ENCODE peak calls at places on chromosome 15, in ten cellular contexts. L is Peyer's patch, K is right atrium auricular region, A is mucosa of descending colon, X is Caco-2, O is kidney epithelial cell, T is AG09309, N is cardiac muscle cell, J is heart left ventricle, R is DND-41. S is an unnamed sample.

GRCh38 chr15:31442203-31443090 is 115.8 kb downstream of the KLF13 start:
- DNase-seq in L (no peak), K (no peak), A (peak), X (peak), O (peak), T (peak), N (no peak), J (no peak), R (no peak), S (no peak)

GRCh38 chr15:28896944-28897343 is 11.2 kb downstream of the APBA2 start:
- DNase-seq in L (no peak), K (no peak), A (no peak), X (no peak), O (peak), T (peak), N (no peak), J (no peak), R (no peak), S (no peak)

GRCh38 chr15:68972201-68973065 is 42.1 kb upstream of the NOX5 start:
- DNase-seq in L (no peak), K (no peak), A (no peak), X (no peak), O (no peak), T (no peak), N (no peak), J (no peak), R (no peak), S (no peak)

GRCh38 chr15:35547775-35548364 is 1.9 kb upstream of the DPH6 start:
- DNase-seq in L (no peak), K (no peak), A (no peak), X (no peak), O (no peak), T (no peak), N (peak), J (no peak), R (peak), S (no peak)

GRCh38 chr15:63872759-63873510 is 39.2 kb upstream of the HERC1 start:
- DNase-seq in L (no peak), K (no peak), A (no peak), X (no peak), O (no peak), T (no peak), N (no peak), J (no peak), R (no peak), S (no peak)

GRCh38 chr15:70099966-70100494 is 2.3 kb upstream of the TLE3 start:
- DNase-seq in L (no peak), K (no peak), A (no peak), X (no peak), O (no peak), T (no peak), N (peak), J (no peak), R (peak), S (no peak)

GRCh38 chr15:90362936-90363212 is 10.8 kb downstream of the ZNF774 start:
- DNase-seq in L (no peak), K (peak), A (no peak), X (no peak), O (peak), T (peak), N (no peak), J (no peak), R (no peak), S (no peak)

GRCh38 chr15:33852570-33852969 is 115.7 kb upstream of the CHRM5 start:
- DNase-seq in L (no peak), K (no peak), A (no peak), X (peak), O (no peak), T (peak), N (no peak), J (no peak), R (no peak), S (no peak)

GRCh38 chr15:90099868-90100854 is 2.1 kb downstream of the IDH2 start:
- DNase-seq in L (no peak), K (no peak), A (peak), X (no peak), O (no peak), T (peak), N (no peak), J (no peak), R (peak), S (peak)

GRCh38 chr15:24835301-24835700 is 119.5 kb upstream of the SNRPN start:
- DNase-seq in L (no peak), K (no peak), A (no peak), X (no peak), O (no peak), T (no peak), N (no peak), J (no peak), R (no peak), S (no peak)
- TF ChIP-seq CTCF in L (no peak), K (no peak), A (no peak), X (no peak), O (no peak), T (no peak), N (no peak), J (no peak), R (peak), S (no peak)

DNA sequence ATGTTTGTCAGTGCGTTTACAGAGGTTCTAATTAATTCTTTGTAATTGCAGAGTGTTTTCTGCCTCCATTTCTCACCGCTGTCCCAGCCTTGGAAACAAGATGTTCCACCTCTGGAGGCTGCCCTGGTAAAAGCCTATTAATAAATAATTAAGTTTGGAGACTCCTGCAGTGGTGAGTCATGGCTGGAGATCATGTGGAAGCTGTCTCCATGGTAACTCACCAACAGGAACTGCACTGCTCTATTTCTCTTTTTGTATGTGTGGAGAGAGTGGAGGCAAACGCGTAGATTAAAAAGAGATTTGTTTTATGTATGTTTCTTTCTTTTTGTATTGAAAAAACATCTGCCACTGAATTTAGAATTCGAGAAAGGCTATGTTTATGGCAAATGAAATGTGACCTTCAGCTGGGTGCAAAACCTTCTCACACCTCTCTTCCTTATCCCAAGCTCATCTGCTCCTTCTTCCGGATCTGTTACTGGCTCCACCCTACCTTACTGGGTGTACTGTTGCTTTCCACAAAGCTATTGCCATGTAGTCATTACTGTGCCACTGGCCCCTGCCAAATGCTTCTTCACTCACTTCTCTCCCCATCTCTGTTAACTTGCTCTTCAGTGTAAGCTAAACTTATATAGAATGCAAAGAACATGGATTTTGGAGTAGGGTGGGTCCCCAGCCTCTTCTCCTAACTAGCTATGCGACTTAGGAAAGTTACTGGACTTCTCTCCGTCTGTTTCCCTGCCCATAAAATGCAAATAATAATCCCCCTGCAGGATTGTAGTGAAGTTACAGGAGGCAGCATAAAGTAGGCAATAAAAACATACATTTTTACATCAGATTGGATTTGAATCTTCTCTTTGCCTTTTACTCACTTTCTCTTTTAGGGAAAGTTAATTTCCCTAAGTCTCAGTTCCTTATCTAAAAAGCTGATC is 778.5 kb downstream of the NTRK3 start:
- DNase-seq in L (no peak), K (peak), A (peak), X (peak), O (peak), T (peak), N (peak), J (peak), R (no peak), S (no peak)
- TF ChIP-seq CTCF in L (no peak), K (no peak), A (no peak), X (no peak), O (no peak), T (peak), N (no peak), J (no peak), R (no peak), S (no peak)

GRCh38 chr15:77630064-77630463 is 2.6 kb downstream of the LINGO1 start:
- DNase-seq in L (no peak), K (no peak), A (no peak), X (no peak), O (no peak), T (no peak), N (no peak), J (no peak), R (no peak), S (no peak)

GRCh38 chr15:77629070-77630030 is 3.4 kb downstream of the LINGO1 start:
- DNase-seq in L (no peak), K (no peak), A (no peak), X (no peak), O (no peak), T (no peak), N (no peak), J (no peak), R (no peak), S (no peak)

GRCh38 chr15:77632760-77633133 is at the start of gene LINGO1:
- DNase-seq in L (no peak), K (no peak), A (no peak), X (peak), O (no peak), T (no peak), N (peak), J (peak), R (no peak), S (no peak)

GRCh38 chr15:77631790-77632551 is 741 bp downstream of the LINGO1 start:
- DNase-seq in L (no peak), K (no peak), A (no peak), X (peak), O (no peak), T (no peak), N (peak), J (no peak), R (no peak), S (no peak)

DNA sequence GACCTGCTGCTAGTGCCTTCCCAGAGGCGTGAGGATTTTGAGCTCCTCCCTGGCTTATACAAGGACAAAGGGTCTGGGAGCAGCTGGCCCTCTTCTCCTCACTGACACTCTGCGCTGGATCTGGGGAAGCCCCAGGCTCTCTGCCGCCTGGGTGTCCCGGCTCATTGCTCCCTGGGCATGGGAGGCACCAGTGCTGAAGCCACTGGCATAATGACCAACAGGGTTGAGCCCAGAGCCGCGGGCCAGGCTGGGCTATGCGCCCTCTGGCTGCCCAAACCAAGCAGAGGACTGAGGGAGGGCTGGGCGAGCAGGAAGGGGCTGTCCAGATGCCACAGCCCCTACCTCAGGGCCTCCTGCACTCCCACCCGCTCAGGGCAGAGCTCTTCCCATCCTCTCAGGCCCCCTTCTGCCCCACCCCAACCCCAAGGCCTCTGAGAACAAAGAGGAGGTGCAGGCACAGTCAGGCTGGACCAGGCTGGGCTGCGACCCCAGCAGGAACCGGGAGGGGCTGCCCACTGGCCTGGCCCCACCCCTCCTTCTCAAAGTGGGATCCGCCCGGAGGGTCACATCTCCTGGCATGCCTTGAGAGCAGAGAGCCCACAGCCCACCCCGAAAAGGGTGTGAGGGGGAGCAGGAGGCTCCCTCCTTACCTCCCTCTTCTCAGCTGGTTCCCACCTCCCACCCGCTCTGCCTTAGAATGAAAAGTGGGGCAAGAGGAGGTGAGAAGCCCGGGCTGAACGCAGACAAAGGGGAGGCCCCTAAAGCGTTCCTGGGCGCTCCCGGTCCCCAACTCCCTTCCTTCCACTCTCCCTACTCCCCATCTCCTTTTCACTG is 1.5 kb downstream of the LINGO1 start:
- DNase-seq in L (no peak), K (no peak), A (no peak), X (no peak), O (no peak), T (no peak), N (peak), J (no peak), R (no peak), S (no peak)
- TF ChIP-seq CTCF in L (no peak), K (peak), A (no peak), X (no peak), O (peak), T (no peak), N (peak), J (no peak), R (no peak), S (peak)

DNA sequence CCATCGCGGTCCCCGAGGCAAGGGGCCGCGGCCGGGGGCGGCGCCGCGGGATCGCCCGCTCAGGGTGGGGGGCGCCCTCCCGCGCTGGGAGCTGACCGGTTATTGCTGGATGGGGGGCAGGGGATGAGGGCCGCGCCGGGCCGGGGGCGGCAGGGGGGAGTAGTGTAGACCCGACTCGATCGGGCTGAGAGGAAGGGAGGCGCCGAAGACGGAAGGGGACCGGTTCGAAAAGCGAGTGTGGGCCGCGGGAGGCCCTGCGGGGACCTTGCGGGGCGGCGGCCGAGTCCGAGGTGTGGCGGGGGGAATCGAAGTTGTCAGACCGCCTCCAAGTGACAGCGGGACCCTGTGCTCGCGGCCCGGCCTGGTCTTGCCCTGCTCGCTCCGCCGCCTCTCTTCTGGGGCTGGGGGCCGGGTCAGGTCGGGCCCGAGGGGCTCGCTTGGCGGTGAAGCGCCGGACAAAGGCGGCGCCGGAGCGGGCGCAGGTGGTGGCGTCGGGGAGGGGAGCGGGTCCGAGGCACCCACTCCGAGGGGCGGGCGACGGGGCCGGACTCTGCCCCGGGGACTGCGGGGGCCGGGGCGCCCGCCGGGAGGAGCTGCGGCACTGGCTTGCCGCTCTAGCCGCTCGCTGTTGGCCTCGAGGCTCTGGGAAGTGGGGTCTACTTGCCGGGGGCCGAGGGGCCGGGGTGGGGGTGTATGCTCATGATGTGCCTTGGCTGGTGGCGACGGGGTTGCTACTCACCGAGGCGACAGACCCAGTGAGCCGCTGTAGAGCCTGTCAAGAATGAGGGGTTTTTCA is 1.2 kb downstream of the BAHD1 start:
- DNase-seq in L (peak), K (no peak), A (no peak), X (peak), O (no peak), T (no peak), N (peak), J (no peak), R (peak), S (no peak)
- TF ChIP-seq CTCF in L (no peak), K (peak), A (no peak), X (no peak), O (no peak), T (no peak), N (no peak), J (no peak), R (no peak), S (no peak)

GRCh38 chr15:71136159-71137137 is 21.2 kb downstream of the THSD4 start:
- DNase-seq in L (no peak), K (peak), A (no peak), X (no peak), O (peak), T (peak), N (no peak), J (peak), R (no peak), S (no peak)
- TF ChIP-seq CTCF in L (no peak), K (no peak), A (no peak), X (no peak), O (peak), T (peak), N (peak), J (no peak), R (no peak), S (no peak)

GRCh38 chr15:56821721-56822425 is 88.6 kb upstream of the ZNF280D start:
- DNase-seq in L (peak), K (peak), A (peak), X (peak), O (no peak), T (peak), N (peak), J (peak), R (no peak), S (no peak)
- TF ChIP-seq CTCF in L (peak), K (peak), A (peak), X (peak), O (peak), T (peak), N (peak), J (peak), R (peak), S (peak)

DNA sequence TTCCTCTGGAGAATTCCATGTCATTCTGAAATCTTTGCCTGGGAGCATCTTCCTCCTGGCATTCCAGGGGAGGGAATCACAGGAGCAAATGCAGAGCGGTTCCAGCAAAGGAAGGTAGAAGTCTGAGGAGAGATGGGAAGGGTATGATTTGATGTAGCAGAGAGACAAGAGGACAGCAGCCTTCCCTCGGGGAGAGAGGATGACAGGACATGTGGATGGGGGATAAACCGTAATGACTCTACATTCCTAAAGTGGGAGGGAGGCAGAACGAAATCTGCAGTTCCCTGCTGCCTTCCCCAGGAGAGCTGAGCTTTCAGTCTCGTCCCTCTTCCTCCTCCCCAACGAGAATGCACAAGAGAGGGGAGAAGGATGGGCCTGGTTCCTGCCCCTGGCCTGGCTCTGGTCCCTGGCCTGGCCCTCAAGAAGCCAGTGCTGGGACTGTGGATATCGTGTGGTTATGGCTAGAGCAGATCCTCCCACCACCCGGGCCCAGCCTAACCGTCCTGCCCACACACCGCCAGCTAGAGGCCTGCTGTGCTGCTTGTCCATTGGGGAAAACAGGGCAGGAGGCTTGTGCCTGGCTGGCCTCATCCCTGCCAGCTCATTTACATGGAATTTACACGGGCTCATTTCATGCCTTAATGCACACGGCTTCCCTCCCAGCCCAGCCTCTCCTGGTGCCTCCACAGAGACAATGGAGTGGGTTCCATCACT is 26.6 kb downstream of the SEMA7A start:
- DNase-seq in L (no peak), K (no peak), A (no peak), X (no peak), O (peak), T (peak), N (no peak), J (no peak), R (no peak), S (no peak)
- TF ChIP-seq CTCF in L (no peak), K (no peak), A (no peak), X (no peak), O (peak), T (no peak), N (no peak), J (no peak), R (no peak), S (no peak)

S was measured in coronary artery.